ENCODE peak calls at places on chromosomes 4 and X, in eight cellular contexts. J is effector memory CD4-positive, alpha-beta T cell; R is Karpas-422; I is cardiac muscle cell; O is naive thymus-derived CD4-positive, alpha-beta T cell; P is sigmoid colon; Q is tibial nerve; S is pancreas. Y is an unnamed sample. For H3K4me1 and H3K9me3, the result is how much of the 10 kb centered on the place peaks cover.

GRCh38 chr4:91113130-91113706 is 986.0 kb downstream of the CCSER1 start:
- DNase-seq in R (peak), J (no peak), Q (no peak), O (no peak), I (peak), P (no peak), S (no peak), Y (no peak)

GRCh38 chrX:72107841-72108590 is 23.7 kb downstream of the RTL5 start:
- DNase-seq in Q (no peak), R (no peak), I (no peak), P (no peak), J (no peak), O (no peak), S (no peak), Y (no peak)

GRCh38 chr4:53545942-53546581 is 45.2 kb downstream of the LNX1 start:
- DNase-seq in S (no peak), J (no peak), I (no peak), R (no peak), O (no peak), P (no peak), Q (no peak), Y (no peak)

GRCh38 chr4:143358923-143359694 is 22.4 kb downstream of the GAB1 start:
- DNase-seq in P (no peak), I (peak), R (peak), O (no peak), J (no peak), S (peak), Q (no peak), Y (peak)

GRCh38 chr4:174404677-174405076 is 117.6 kb downstream of the HPGD start:
- DNase-seq in O (no peak), S (no peak), I (no peak), P (no peak), Q (no peak), R (no peak), J (no peak), Y (no peak)

GRCh38 chr4:147968641-147969040 is 236.8 kb downstream of the ARHGAP10 start:
- DNase-seq in S (no peak), Q (no peak), J (no peak), P (no peak), I (no peak), O (no peak), R (no peak), Y (no peak)

GRCh38 chr4:152572417-152573086 is 36.7 kb upstream of the FBXW7 start:
- DNase-seq in R (no peak), Q (no peak), S (no peak), J (no peak), O (no peak), I (peak), P (no peak), Y (no peak)

GRCh38 chr4:80253510-80253909 is 13.0 kb upstream of the FGF5 start:
- DNase-seq in P (no peak), J (no peak), R (no peak), S (no peak), O (no peak), Q (no peak), I (no peak), Y (no peak)

GRCh38 chr4:16139066-16139945 is 55.5 kb upstream of the PROM1 start:
- DNase-seq in P (peak), J (no peak), S (peak), R (no peak), I (no peak), Q (no peak), O (no peak), Y (no peak)

DNA sequence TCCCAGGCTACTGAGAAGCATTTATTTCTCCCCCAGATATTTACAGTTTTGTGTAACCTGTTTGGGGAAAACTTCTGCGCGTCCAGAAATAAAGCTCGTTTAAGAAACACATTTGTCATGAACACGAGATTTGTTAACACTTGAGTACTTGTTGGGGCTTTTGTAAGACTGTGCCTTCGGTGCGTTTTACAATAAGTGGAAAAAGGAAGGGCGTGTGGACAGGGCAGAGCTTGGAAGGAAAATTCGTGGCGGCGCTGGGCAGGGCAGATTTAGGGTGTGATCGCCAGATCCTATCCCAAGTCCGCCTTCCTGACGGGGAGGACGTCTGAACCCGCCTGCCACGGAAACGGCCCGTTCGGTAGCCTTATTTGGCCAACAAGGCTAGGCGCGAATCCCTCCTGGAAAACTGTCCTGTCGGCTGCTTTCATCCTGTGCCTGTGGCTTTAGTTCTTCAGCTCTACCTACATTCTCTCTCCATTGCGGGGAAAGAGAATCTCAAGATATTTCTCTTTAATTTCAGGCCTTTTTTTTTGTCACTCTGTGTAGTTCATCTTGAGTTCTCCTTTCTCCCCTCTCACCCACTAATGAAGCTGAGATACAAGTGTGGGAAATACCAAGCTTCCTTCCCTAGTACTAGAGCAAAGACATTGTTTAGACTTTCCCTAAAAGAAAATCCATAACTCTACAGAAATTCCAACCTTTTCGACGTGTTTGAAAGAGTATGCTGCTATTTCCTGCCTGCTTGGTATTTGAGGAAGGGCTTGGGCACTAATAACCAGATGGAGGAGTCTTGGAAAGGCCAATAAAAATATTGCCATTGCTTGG is 946 bp downstream of the PDLIM5 start:
- DNase-seq in O (no peak), J (no peak), Q (peak), S (peak), P (peak), R (peak), I (peak), Y (peak)
- H3K4me1 ChIP-seq in O (under half), J (under half), Q (under half), S (under half), P (under half), R (under half), I (under half), Y (under half)

GRCh38 chr4:118833192-118833820 is 2.6 kb downstream of the SEC24D start:
- DNase-seq in O (no peak), Q (no peak), P (no peak), I (no peak), R (no peak), S (no peak), J (no peak), Y (no peak)
- H3K4me3 ChIP-seq in O (no peak), Q (no peak), P (no peak), I (no peak), R (peak), S (no peak), J (no peak), Y (no peak)

GRCh38 chrX:1246816-1247215 is 21.8 kb upstream of the CSF2RA start:
- DNase-seq in O (peak), I (peak), S (no peak), J (peak), R (peak), P (peak), Q (peak), Y (peak)
- H3K9me3 ChIP-seq in O (under half), I (under half), S (under half), J (under half), R (under half), P (under half), Q (under half), Y (under half)

GRCh38 chr4:186726150-186726439 is 2.4 kb upstream of the FAT1 start:
- DNase-seq in R (no peak), I (no peak), S (no peak), Q (no peak), O (no peak), P (no peak), J (no peak), Y (no peak)

GRCh38 chr4:186724048-186724860 is 598 bp upstream of the FAT1 start:
- DNase-seq in I (peak), J (no peak), S (peak), R (no peak), O (no peak), P (peak), Q (no peak), Y (no peak)

GRCh38 chr4:186723207-186724047 is at the start of gene FAT1:
- DNase-seq in Q (peak), S (peak), R (no peak), J (no peak), I (peak), P (peak), O (no peak), Y (no peak)

GRCh38 chr4:186725422-186726149 is 1.9 kb upstream of the FAT1 start:
- DNase-seq in O (no peak), Q (peak), I (peak), J (no peak), P (peak), R (no peak), S (peak), Y (no peak)

DNA sequence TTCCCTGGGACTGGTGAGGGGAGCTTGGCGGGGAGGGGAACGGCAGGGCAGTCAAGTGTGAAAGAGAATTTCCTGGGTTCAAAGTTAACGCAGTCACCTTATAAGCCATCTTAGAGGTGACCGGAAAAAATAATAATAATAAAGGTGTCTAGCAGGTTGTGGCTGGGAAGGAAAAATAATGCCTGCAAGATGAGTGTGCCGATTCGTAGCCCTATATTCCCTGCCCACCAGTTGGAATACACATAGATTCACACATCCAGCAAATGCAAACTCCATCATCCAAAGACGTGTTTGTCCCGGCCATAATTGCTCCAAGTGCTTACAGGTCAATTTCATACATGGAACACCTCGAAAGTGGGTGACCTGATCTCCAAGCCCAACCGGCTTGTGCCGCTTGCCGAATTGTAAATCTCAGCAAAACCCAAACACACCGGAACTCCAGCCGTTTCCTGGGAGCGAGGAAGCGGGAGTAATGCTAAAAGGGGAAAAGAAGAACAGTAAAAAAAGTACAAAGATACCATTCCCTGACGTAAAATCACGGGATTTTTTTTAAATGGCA is 1.3 kb upstream of the FAT1 start:
- DNase-seq in Q (no peak), R (no peak), S (no peak), P (no peak), I (peak), O (no peak), J (no peak), Y (no peak)
- H3K4me1 ChIP-seq in Q (under half), R (under half), S (under half), P (under half), I (under half), O (under half), J (under half), Y (under half)

GRCh38 chrX:47649781-47650163 is 591 bp downstream of the ELK1 start:
- DNase-seq in O (no peak), P (no peak), I (no peak), Q (no peak), R (no peak), J (no peak), S (no peak), Y (no peak)
- H3K4me3 ChIP-seq in O (peak), P (peak), I (peak), Q (peak), R (peak), J (peak), S (peak), Y (peak)

GRCh38 chrX:156000361-156000926 is 2.9 kb downstream of the IL9R start:
- DNase-seq in O (no peak), S (no peak), Q (no peak), I (no peak), R (no peak), J (no peak), P (no peak), Y (no peak)
- H3K9me3 ChIP-seq in O (under half), S (under half), Q (under half), I (under half), R (under half), J (under half), P (under half), Y (under half)